ENCODE peak calls at places on chromosomes 13 and 19, in five cellular contexts. J is ACHN; D is Right ventricle myocardium superior; B is stimulated activated CD8-positive, alpha-beta memory T cell treated with anti-CD3 and anti-CD28 coated beads, Interleukin-4, amount 100 ng/mL, for 24 hours; S is AG08395. C is an unnamed sample.

GRCh38 chr13:37144661-37145060 is 39.2 kb upstream of the CSNK1A1L start:
- DNase-seq in S (peak; percentile 48), B (no peak), D (no peak), J (no peak), C (peak; percentile 31)

GRCh38 chr13:75704942-75705320 is 68.8 kb downstream of the LMO7 start:
- DNase-seq in D (no peak), J (no peak), S (no peak), B (no peak), C (no peak)

GRCh38 chr19:12195501-12195860 is 32.6 kb downstream of the ZNF136 start:
- DNase-seq in B (no peak), S (no peak), J (no peak), D (no peak), C (no peak)

GRCh38 chr13:44109986-44110640 is 230.4 kb downstream of the LACC1 start:
- DNase-seq in S (no peak), B (no peak), D (no peak), J (peak; percentile 35), C (no peak)

GRCh38 chr13:51118809-51119431 is 7.8 kb upstream of the C13orf42 start:
- DNase-seq in S (no peak), B (no peak), D (no peak), J (no peak), C (no peak)

GRCh38 chr13:46359731-46360130 is 27.3 kb downstream of the RUBCNL start:
- DNase-seq in J (no peak), D (no peak), B (no peak), S (peak; percentile 71), C (peak; percentile 80)

GRCh38 chr13:38856065-38856464 is 134.6 kb downstream of the STOML3 start:
- DNase-seq in B (no peak), J (no peak), S (no peak), D (no peak), C (no peak)

GRCh38 chr13:112900691-112901091 is 68.3 kb upstream of the MCF2L start:
- DNase-seq in D (no peak), J (no peak), B (no peak), S (no peak), C (no peak)

GRCh38 chr19:12985049-12985776 is 10.1 kb upstream of the NFIX start:
- DNase-seq in B (peak; percentile 12), J (no peak), S (peak; percentile 78), D (peak; percentile 77), C (peak; percentile 74)

GRCh38 chr19:49863935-49864320 is 3.4 kb downstream of the PNKP start:
- DNase-seq in S (no peak), B (no peak), D (no peak), J (no peak), C (no peak)

GRCh38 chr19:13053761-13054604 is 48.7 kb downstream of the LYL1 start:
- DNase-seq in J (peak; percentile 92), D (peak; percentile 95), B (no peak), S (peak; percentile 93), C (peak; percentile 98)